ENCODE peak calls at places on chromosomes 1 and 21, in ten cellular contexts. G, X, H, Y, F, D, C, L, I and B are unnamed samples.

GRCh38 chr1:167791281-167792209 is 69.8 kb downstream of the MPZL1 start:
- DNase-seq in Y (peak; percentile 99), L (no peak), I (peak; percentile 68), H (no peak), D (no peak), G (peak; percentile 77), F (peak; percentile 98), X (peak; percentile 78), C (no peak), B (peak; percentile 58)

GRCh38 chr1:208223136-208223535 is 21.0 kb downstream of the PLXNA2 start:
- DNase-seq in C (peak; percentile 59), H (no peak), G (no peak), D (no peak), Y (peak; percentile 51), F (no peak), I (no peak), X (no peak), L (no peak), B (no peak)

GRCh38 chr1:108049083-108049819 is 84.3 kb upstream of the VAV3 start:
- DNase-seq in F (no peak), H (no peak), X (peak; percentile 78), Y (no peak), C (peak; percentile 10), L (no peak), G (no peak), I (peak; percentile 44), D (peak; percentile 31), B (no peak)

GRCh38 chr1:180586671-180587155 is 27.9 kb downstream of the OVAAL start:
- DNase-seq in Y (peak; percentile 80), F (peak; percentile 41), D (no peak), C (no peak), L (no peak), X (no peak), I (no peak), H (no peak), G (no peak), B (no peak)

GRCh38 chr1:32925360-32926142 is 24.4 kb upstream of the TMEM54 start:
- DNase-seq in H (no peak), Y (no peak), X (no peak), C (no peak), I (no peak), D (no peak), F (no peak), L (no peak), G (no peak), B (peak; percentile 40)

GRCh38 chr1:67760030-67760821 is 73.0 kb downstream of the GNG12 start:
- DNase-seq in Y (peak; percentile 86), X (no peak), G (peak; percentile 51), D (peak; percentile 26), H (peak; percentile 90), L (no peak), C (peak; percentile 78), F (no peak), I (peak; percentile 65), B (peak; percentile 61)

GRCh38 chr1:162856260-162856659 is 4.7 kb downstream of the CCDC190 start:
- DNase-seq in H (no peak), L (no peak), F (peak; percentile 78), Y (peak; percentile 96), C (peak; percentile 81), D (no peak), I (no peak), X (no peak), G (no peak), B (no peak)

GRCh38 chr21:14989359-14989758 is 75.4 kb downstream of the NRIP1 start:
- DNase-seq in L (no peak), F (peak; percentile 41), X (no peak), I (no peak), G (no peak), C (no peak), D (no peak), H (no peak), Y (peak; percentile 77), B (no peak)

GRCh38 chr1:155320661-155321576 is at the start of gene RUSC1:
- DNase-seq in H (peak; percentile 67), I (peak; percentile 82), G (peak; percentile 84), Y (peak; percentile 49), X (peak; percentile 89), F (no peak), L (peak; percentile 34), D (peak; percentile 88), C (no peak), B (peak; percentile 73)

GRCh38 chr1:33763406-33763805 is 100.5 kb upstream of the HMGB4 start:
- DNase-seq in Y (peak; percentile 19), F (peak; percentile 11), D (no peak), H (no peak), C (no peak), I (peak; percentile 38), X (no peak), G (no peak), L (no peak), B (no peak)

GRCh38 chr1:188386161-188386560 is 1557.4 kb downstream of the PLA2G4A start:
- DNase-seq in C (no peak), L (no peak), G (no peak), D (no peak), X (no peak), F (no peak), Y (no peak), H (no peak), I (no peak), B (no peak)

GRCh38 chr21:43921979-43922945 is 57.2 kb downstream of the AGPAT3 start:
- DNase-seq in G (no peak), H (no peak), X (no peak), F (no peak), C (no peak), D (no peak), I (no peak), L (no peak), Y (peak; percentile 26), B (no peak)

GRCh38 chr1:235942625-235942934 is 75.9 kb upstream of the LYST start:
- DNase-seq in F (no peak), I (no peak), G (no peak), C (no peak), H (no peak), Y (no peak), X (no peak), L (no peak), D (no peak), B (no peak)

GRCh38 chr1:52867060-52867845 is 24.7 kb downstream of the ZYG11A start:
- DNase-seq in F (no peak), H (no peak), I (no peak), D (no peak), L (no peak), X (no peak), C (no peak), G (no peak), Y (peak; percentile 14), B (no peak)

GRCh38 chr1:216750031-216750627 is 26.9 kb upstream of the ESRRG start:
- DNase-seq in H (no peak), G (no peak), F (peak; percentile 11), X (no peak), C (no peak), I (no peak), Y (peak; percentile 69), D (no peak), L (no peak), B (no peak)

DNA sequence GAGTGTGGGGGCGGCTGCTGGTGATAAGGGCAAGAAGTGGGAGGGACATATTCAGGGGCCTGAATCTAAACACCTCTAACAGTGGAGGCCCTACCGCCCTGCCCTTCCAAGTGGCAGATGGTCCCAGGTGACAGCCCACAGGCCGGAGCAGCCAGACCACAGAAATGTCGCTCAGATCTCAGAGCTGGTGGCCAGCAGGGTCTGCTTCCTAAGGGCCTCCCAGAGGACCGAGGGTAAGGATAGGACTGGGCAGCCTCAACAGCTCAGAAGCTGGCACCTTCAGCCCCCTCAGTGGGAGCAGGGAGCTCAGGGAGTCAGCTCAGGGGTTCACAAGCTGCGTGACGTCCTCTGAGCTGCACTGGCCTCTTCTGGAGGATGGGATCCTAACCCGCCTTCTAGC is 201.8 kb upstream of the ZC3H12A start:
- DNase-seq in X (no peak), C (no peak), H (no peak), F (no peak), Y (no peak), G (no peak), I (no peak), D (no peak), L (no peak), B (no peak)
- H3K27me3 ChIP-seq in X (peaks cover 32% of the 10 kb centered on the region), C (no peaks in the 10 kb centered on the region), H (no peaks in the 10 kb centered on the region), F (peaks cover 3% of the 10 kb centered on the region), Y (no peaks in the 10 kb centered on the region), G (no peaks in the 10 kb centered on the region), I (no peaks in the 10 kb centered on the region), D (peaks cover 30% of the 10 kb centered on the region), L (no peaks in the 10 kb centered on the region), B (no peaks in the 10 kb centered on the region)

DNA sequence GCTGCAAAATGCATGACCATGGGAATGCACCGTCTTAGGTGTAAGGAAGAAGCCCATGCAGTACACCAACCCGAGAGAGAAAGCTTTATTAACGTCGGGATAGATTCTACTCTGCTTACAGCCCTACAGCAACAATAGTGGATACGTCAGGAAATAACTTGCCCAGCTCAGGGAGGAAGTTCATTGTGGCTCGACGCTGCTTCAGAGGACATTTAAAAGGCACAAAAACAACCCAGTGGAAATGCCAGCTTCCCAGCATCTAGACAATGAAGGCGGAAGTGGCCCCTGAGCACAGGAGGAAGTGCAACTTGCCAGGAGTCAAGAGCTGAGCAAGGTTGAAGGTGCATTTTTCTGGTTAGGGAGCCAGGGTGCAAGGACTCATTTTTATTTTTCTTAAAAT is 26.4 kb downstream of the CYYR1 start:
- DNase-seq in F (no peak), D (peak; percentile 20), C (no peak), I (peak; percentile 24), H (peak; percentile 50), Y (no peak), G (no peak), X (no peak), L (no peak), B (peak; percentile 30)
- H3K27ac ChIP-seq in F (no peak overlapping the region), D (peak overlapping the region; percentile 76), C (no peak overlapping the region), I (no peak overlapping the region), H (no peak overlapping the region), Y (no peak overlapping the region), G (peak overlapping the region; percentile 16), X (peak overlapping the region; percentile 23), L (no peak overlapping the region), B (peak overlapping the region; percentile 87)

DNA sequence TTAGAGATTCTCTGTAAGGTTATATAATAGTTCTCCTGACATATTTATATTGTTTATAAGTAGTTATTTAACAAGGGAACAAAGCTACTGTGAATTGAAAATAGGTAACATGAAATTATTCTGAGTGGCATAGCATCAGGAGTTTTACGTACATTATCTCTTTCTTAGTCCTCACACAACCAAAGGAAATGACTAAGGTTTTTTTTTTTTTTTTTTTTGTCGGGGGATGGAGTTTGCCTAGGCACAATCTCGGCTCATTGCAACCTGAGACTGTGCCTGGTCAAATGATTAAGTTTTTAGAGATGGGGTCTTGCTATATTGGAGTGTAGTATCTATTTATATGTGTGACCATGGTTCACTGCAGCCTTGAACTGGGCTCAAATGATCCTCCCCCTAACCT is 24.9 kb downstream of the TMED5 start:
- DNase-seq in D (no peak), L (no peak), H (no peak), C (no peak), X (no peak), I (no peak), Y (no peak), F (no peak), G (no peak), B (no peak)
- H3K27me3 ChIP-seq in D (no peaks in the 10 kb centered on the region), L (no peaks in the 10 kb centered on the region), H (no peaks in the 10 kb centered on the region), C (no peaks in the 10 kb centered on the region), X (no peaks in the 10 kb centered on the region), I (no peaks in the 10 kb centered on the region), Y (no peaks in the 10 kb centered on the region), F (no peaks in the 10 kb centered on the region), G (no peaks in the 10 kb centered on the region), B (no peaks in the 10 kb centered on the region)

DNA sequence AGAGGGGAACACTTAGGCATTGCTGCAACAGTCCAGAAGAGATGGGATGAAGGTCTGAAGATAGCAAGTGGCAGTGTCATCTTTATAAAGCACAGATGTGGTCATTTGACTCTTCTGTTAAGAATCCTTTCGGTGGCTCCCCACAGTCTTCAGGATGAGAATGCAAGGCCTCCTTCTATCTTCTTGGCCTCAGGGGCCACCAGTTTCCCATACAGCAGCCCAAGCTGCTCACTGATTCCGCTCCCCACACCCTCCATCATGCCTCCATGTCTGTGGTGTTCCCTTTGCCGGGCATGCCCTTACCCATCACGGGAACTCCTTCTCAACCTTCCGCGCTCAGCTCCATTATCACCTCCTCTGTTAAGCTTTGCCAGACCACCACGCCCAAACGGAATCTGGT is 16.1 kb upstream of the MFSD2A start:
- DNase-seq in H (no peak), F (no peak), I (no peak), C (no peak), D (no peak), X (no peak), G (no peak), Y (no peak), L (no peak), B (no peak)
- H3K27ac ChIP-seq in H (no peak overlapping the region), F (no peak overlapping the region), I (no peak overlapping the region), C (no peak overlapping the region), D (no peak overlapping the region), X (no peak overlapping the region), G (no peak overlapping the region), Y (no peak overlapping the region), L (no peak overlapping the region), B (no peak overlapping the region)